ENCODE peak calls at places on chromosomes 1 and 21, in eight cellular contexts. One of them, this sample, is unnamed. For H3K27me3, the result is how much of the 10 kb centered on the place peaks cover.

GRCh38 chr21:14913576-14914146 is 151.1 kb downstream of the NRIP1 start:
- DNase-seq in psoas muscle: no peak
- DNase-seq in mesenchymal stem cell: no peak
- DNase-seq in cardiac muscle cell: no peak
- DNase-seq in heart right ventricle: no peak
- DNase-seq in IMR-90: peak
- DNase-seq in right atrium auricular region: no peak
- DNase-seq in mammary epithelial cell: no peak
- DNase-seq in this sample: no peak

GRCh38 chr1:148264374-148265276 is 112.5 kb upstream of the NBPF11 start:
- DNase-seq in IMR-90: peak
- DNase-seq in mammary epithelial cell: peak
- DNase-seq in mesenchymal stem cell: peak
- DNase-seq in heart right ventricle: no peak
- DNase-seq in right atrium auricular region: no peak
- DNase-seq in psoas muscle: no peak
- DNase-seq in cardiac muscle cell: peak
- DNase-seq in this sample: peak

GRCh38 chr1:233614743-233615521 is 1.0 kb downstream of the KCNK1 start:
- DNase-seq in cardiac muscle cell: peak
- DNase-seq in right atrium auricular region: no peak
- DNase-seq in psoas muscle: no peak
- DNase-seq in heart right ventricle: no peak
- DNase-seq in mammary epithelial cell: peak
- DNase-seq in IMR-90: no peak
- DNase-seq in mesenchymal stem cell: no peak
- DNase-seq in this sample: no peak

GRCh38 chr1:229192031-229192430 is 78.9 kb upstream of the RAB4A start:
- DNase-seq in mesenchymal stem cell: peak
- DNase-seq in heart right ventricle: no peak
- DNase-seq in cardiac muscle cell: no peak
- DNase-seq in right atrium auricular region: no peak
- DNase-seq in psoas muscle: no peak
- DNase-seq in mammary epithelial cell: peak
- DNase-seq in IMR-90: peak
- DNase-seq in this sample: no peak

GRCh38 chr1:27007909-27008582 is 4.6 kb downstream of the TENT5B start:
- DNase-seq in cardiac muscle cell: no peak
- DNase-seq in right atrium auricular region: no peak
- DNase-seq in IMR-90: no peak
- DNase-seq in psoas muscle: no peak
- DNase-seq in mammary epithelial cell: peak
- DNase-seq in mesenchymal stem cell: peak
- DNase-seq in heart right ventricle: no peak
- DNase-seq in this sample: no peak

GRCh38 chr1:229714306-229714705 is 88.3 kb downstream of the URB2 start:
- DNase-seq in heart right ventricle: no peak
- DNase-seq in IMR-90: no peak
- DNase-seq in cardiac muscle cell: no peak
- DNase-seq in mammary epithelial cell: no peak
- DNase-seq in mesenchymal stem cell: no peak
- DNase-seq in psoas muscle: no peak
- DNase-seq in right atrium auricular region: no peak
- DNase-seq in this sample: no peak

GRCh38 chr1:116909511-116910378 is at the start of gene PTGFRN:
- DNase-seq in cardiac muscle cell: peak
- DNase-seq in IMR-90: peak
- DNase-seq in heart right ventricle: peak
- DNase-seq in psoas muscle: peak
- DNase-seq in right atrium auricular region: peak
- DNase-seq in mesenchymal stem cell: peak
- DNase-seq in mammary epithelial cell: peak
- DNase-seq in this sample: peak

GRCh38 chr1:9685833-9686232 is 34.3 kb downstream of the PIK3CD start:
- DNase-seq in psoas muscle: no peak
- DNase-seq in IMR-90: no peak
- DNase-seq in mammary epithelial cell: no peak
- DNase-seq in mesenchymal stem cell: peak
- DNase-seq in cardiac muscle cell: no peak
- DNase-seq in right atrium auricular region: no peak
- DNase-seq in heart right ventricle: no peak
- DNase-seq in this sample: no peak

GRCh38 chr21:36155603-36156338 is 853 bp upstream of the DOP1B start:
- DNase-seq in IMR-90: no peak
- DNase-seq in mesenchymal stem cell: no peak
- DNase-seq in psoas muscle: peak
- DNase-seq in mammary epithelial cell: peak
- DNase-seq in cardiac muscle cell: no peak
- DNase-seq in heart right ventricle: peak
- DNase-seq in right atrium auricular region: no peak
- DNase-seq in this sample: no peak

GRCh38 chr1:154609398-154610380 is 1.7 kb upstream of the ADAR start:
- DNase-seq in cardiac muscle cell: no peak
- DNase-seq in heart right ventricle: no peak
- DNase-seq in mammary epithelial cell: peak
- DNase-seq in IMR-90: peak
- DNase-seq in mesenchymal stem cell: peak
- DNase-seq in psoas muscle: no peak
- DNase-seq in right atrium auricular region: no peak
- DNase-seq in this sample: peak

GRCh38 chr1:88701275-88701674 is 17.2 kb downstream of the PKN2 start:
- DNase-seq in mammary epithelial cell: no peak
- DNase-seq in heart right ventricle: no peak
- DNase-seq in cardiac muscle cell: no peak
- DNase-seq in mesenchymal stem cell: peak
- DNase-seq in right atrium auricular region: no peak
- DNase-seq in IMR-90: no peak
- DNase-seq in psoas muscle: no peak
- DNase-seq in this sample: no peak

GRCh38 chr1:234666206-234666605 is 56.2 kb upstream of the IRF2BP2 start:
- DNase-seq in cardiac muscle cell: no peak
- DNase-seq in right atrium auricular region: no peak
- DNase-seq in mesenchymal stem cell: peak
- DNase-seq in mammary epithelial cell: no peak
- DNase-seq in heart right ventricle: no peak
- DNase-seq in IMR-90: no peak
- DNase-seq in psoas muscle: no peak
- DNase-seq in this sample: no peak

GRCh38 chr1:174103766-174104165 is 55.6 kb upstream of the RABGAP1L start:
- DNase-seq in IMR-90: no peak
- DNase-seq in mammary epithelial cell: no peak
- DNase-seq in mesenchymal stem cell: no peak
- DNase-seq in heart right ventricle: no peak
- DNase-seq in cardiac muscle cell: no peak
- DNase-seq in psoas muscle: no peak
- DNase-seq in right atrium auricular region: no peak
- DNase-seq in this sample: no peak

GRCh38 chr1:107706181-107706580 is 258.8 kb downstream of the VAV3 start:
- DNase-seq in cardiac muscle cell: no peak
- DNase-seq in mammary epithelial cell: no peak
- DNase-seq in right atrium auricular region: no peak
- DNase-seq in heart right ventricle: no peak
- DNase-seq in IMR-90: no peak
- DNase-seq in mesenchymal stem cell: no peak
- DNase-seq in psoas muscle: no peak
- DNase-seq in this sample: no peak

GRCh38 chr1:51666463-51666862 is 49.6 kb downstream of the OSBPL9 start:
- DNase-seq in right atrium auricular region: peak
- DNase-seq in psoas muscle: no peak
- DNase-seq in mammary epithelial cell: no peak
- DNase-seq in mesenchymal stem cell: no peak
- DNase-seq in cardiac muscle cell: no peak
- DNase-seq in IMR-90: peak
- DNase-seq in heart right ventricle: no peak
- DNase-seq in this sample: no peak

GRCh38 chr1:88252745-88253144 is 431.3 kb upstream of the PKN2 start:
- DNase-seq in mesenchymal stem cell: no peak
- DNase-seq in psoas muscle: no peak
- DNase-seq in IMR-90: no peak
- DNase-seq in heart right ventricle: no peak
- DNase-seq in mammary epithelial cell: no peak
- DNase-seq in cardiac muscle cell: no peak
- DNase-seq in right atrium auricular region: no peak
- DNase-seq in this sample: no peak

GRCh38 chr1:240111558-240111957 is 19.9 kb downstream of the FMN2 start:
- DNase-seq in IMR-90: no peak
- DNase-seq in psoas muscle: no peak
- DNase-seq in cardiac muscle cell: no peak
- DNase-seq in heart right ventricle: no peak
- DNase-seq in mesenchymal stem cell: no peak
- DNase-seq in right atrium auricular region: no peak
- DNase-seq in mammary epithelial cell: no peak
- DNase-seq in this sample: no peak

GRCh38 chr1:11653616-11654570 is at the start of gene FBXO2:
- DNase-seq in heart right ventricle: peak
- DNase-seq in IMR-90: no peak
- DNase-seq in mammary epithelial cell: peak
- DNase-seq in right atrium auricular region: no peak
- DNase-seq in psoas muscle: peak
- DNase-seq in cardiac muscle cell: peak
- DNase-seq in mesenchymal stem cell: peak
- DNase-seq in this sample: no peak

GRCh38 chr1:211724711-211725196 is 49.3 kb upstream of the NEK2 start:
- DNase-seq in heart right ventricle: no peak
- DNase-seq in mammary epithelial cell: no peak
- DNase-seq in cardiac muscle cell: no peak
- DNase-seq in mesenchymal stem cell: no peak
- DNase-seq in IMR-90: no peak
- DNase-seq in right atrium auricular region: no peak
- DNase-seq in psoas muscle: no peak
- DNase-seq in this sample: peak

GRCh38 chr1:93844262-93845045 is 34.6 kb downstream of the DNTTIP2 start:
- DNase-seq in mammary epithelial cell: peak
- DNase-seq in mesenchymal stem cell: peak
- DNase-seq in right atrium auricular region: no peak
- DNase-seq in psoas muscle: no peak
- DNase-seq in IMR-90: peak
- DNase-seq in cardiac muscle cell: peak
- DNase-seq in heart right ventricle: no peak
- DNase-seq in this sample: peak

GRCh38 chr1:175514309-175515001 is 228.9 kb downstream of the TNR start:
- DNase-seq in mesenchymal stem cell: peak
- DNase-seq in mammary epithelial cell: peak
- DNase-seq in IMR-90: no peak
- DNase-seq in heart right ventricle: no peak
- DNase-seq in psoas muscle: no peak
- DNase-seq in cardiac muscle cell: no peak
- DNase-seq in right atrium auricular region: no peak
- DNase-seq in this sample: peak

GRCh38 chr1:27342778-27343638 is 1.2 kb downstream of the SYTL1 start:
- DNase-seq in IMR-90: no peak
- DNase-seq in mesenchymal stem cell: no peak
- DNase-seq in cardiac muscle cell: peak
- DNase-seq in psoas muscle: no peak
- DNase-seq in mammary epithelial cell: peak
- DNase-seq in right atrium auricular region: no peak
- DNase-seq in heart right ventricle: no peak
- DNase-seq in this sample: no peak

GRCh38 chr1:186195377-186195931 is 179.6 kb downstream of the TPR start:
- DNase-seq in right atrium auricular region: no peak
- DNase-seq in mesenchymal stem cell: no peak
- DNase-seq in IMR-90: no peak
- DNase-seq in heart right ventricle: no peak
- DNase-seq in mammary epithelial cell: peak
- DNase-seq in cardiac muscle cell: no peak
- DNase-seq in psoas muscle: no peak
- DNase-seq in this sample: no peak
- H3K27me3 ChIP-seq in right atrium auricular region: under half
- H3K27me3 ChIP-seq in mesenchymal stem cell: under half
- H3K27me3 ChIP-seq in IMR-90: under half
- H3K27me3 ChIP-seq in heart right ventricle: under half
- H3K27me3 ChIP-seq in mammary epithelial cell: under half
- H3K27me3 ChIP-seq in cardiac muscle cell: under half
- H3K27me3 ChIP-seq in psoas muscle: under half
- H3K27me3 ChIP-seq in this sample: under half

GRCh38 chr1:109389638-109390341 is 7.9 kb downstream of the SORT1 start:
- DNase-seq in mammary epithelial cell: no peak
- DNase-seq in psoas muscle: no peak
- DNase-seq in mesenchymal stem cell: no peak
- DNase-seq in cardiac muscle cell: no peak
- DNase-seq in heart right ventricle: no peak
- DNase-seq in IMR-90: no peak
- DNase-seq in right atrium auricular region: no peak
- DNase-seq in this sample: no peak
- H3K4me3 ChIP-seq in mammary epithelial cell: no peak
- H3K4me3 ChIP-seq in psoas muscle: peak
- H3K4me3 ChIP-seq in mesenchymal stem cell: no peak
- H3K4me3 ChIP-seq in cardiac muscle cell: no peak
- H3K4me3 ChIP-seq in heart right ventricle: peak
- H3K4me3 ChIP-seq in IMR-90: no peak
- H3K4me3 ChIP-seq in right atrium auricular region: peak
- H3K4me3 ChIP-seq in this sample: no peak

DNA sequence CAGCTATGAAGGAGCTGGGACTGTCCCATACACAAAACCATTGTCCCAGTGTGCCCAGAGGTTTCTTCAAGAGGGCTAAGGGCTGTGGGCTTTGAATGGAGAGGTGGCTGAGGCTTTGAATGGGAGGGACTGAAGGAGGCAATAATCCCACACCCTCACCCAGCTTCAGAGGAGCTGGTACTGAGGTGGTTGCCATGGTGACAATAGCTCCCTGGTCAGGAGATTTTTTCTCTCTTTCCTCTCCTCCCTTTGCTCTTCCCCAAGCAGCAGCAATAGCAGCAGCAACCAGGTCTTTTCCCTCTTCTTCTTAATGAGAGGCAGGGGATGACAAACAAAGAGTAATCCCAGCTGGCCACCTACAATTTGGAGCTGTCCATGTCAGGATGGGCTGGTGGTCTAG is 1.6 kb downstream of the HPCAL4 start:
- DNase-seq in cardiac muscle cell: no peak
- DNase-seq in mesenchymal stem cell: no peak
- DNase-seq in psoas muscle: no peak
- DNase-seq in right atrium auricular region: no peak
- DNase-seq in mammary epithelial cell: no peak
- DNase-seq in heart right ventricle: no peak
- DNase-seq in IMR-90: no peak
- DNase-seq in this sample: no peak
- H3K27me3 ChIP-seq in cardiac muscle cell: half or more
- H3K27me3 ChIP-seq in mesenchymal stem cell: half or more
- H3K27me3 ChIP-seq in psoas muscle: under half
- H3K27me3 ChIP-seq in right atrium auricular region: under half
- H3K27me3 ChIP-seq in mammary epithelial cell: under half
- H3K27me3 ChIP-seq in heart right ventricle: half or more
- H3K27me3 ChIP-seq in IMR-90: half or more
- H3K27me3 ChIP-seq in this sample: under half

DNA sequence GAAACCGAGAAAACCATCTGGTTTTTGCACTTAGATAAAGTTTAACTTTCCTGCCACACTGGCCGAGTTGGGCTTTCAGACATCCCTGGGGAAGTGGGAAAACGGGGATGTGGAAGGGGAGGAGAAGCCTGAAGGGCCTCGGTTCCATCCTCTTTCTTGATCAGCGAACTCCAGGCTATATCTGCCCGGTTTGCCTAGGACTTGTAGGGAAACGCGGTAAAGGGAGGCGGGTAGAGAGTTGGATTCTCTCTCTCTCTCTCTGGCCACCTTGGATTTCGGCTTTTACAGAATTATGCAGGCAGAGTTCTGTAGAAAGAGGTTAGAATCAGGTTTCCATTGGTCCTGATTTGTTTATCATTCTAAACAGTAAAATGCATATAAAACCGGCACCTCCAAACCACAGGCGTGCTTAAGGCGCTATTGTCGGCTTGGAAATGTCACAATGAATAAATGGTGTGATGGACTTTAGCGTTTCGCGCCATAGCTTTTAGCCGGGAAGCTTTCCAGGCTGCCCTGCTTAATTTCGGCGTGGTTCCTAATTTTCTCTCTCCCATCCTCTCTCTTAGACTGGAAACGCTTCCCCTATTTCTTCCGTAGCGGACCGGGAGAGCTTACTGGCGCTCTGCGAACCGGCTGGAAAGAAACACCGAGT is 4.4 kb upstream of the LHX8 start:
- DNase-seq in IMR-90: no peak
- DNase-seq in cardiac muscle cell: no peak
- DNase-seq in psoas muscle: no peak
- DNase-seq in heart right ventricle: no peak
- DNase-seq in right atrium auricular region: no peak
- DNase-seq in mesenchymal stem cell: no peak
- DNase-seq in mammary epithelial cell: no peak
- DNase-seq in this sample: no peak
- H3K4me3 ChIP-seq in IMR-90: no peak
- H3K4me3 ChIP-seq in cardiac muscle cell: peak
- H3K4me3 ChIP-seq in psoas muscle: no peak
- H3K4me3 ChIP-seq in heart right ventricle: no peak
- H3K4me3 ChIP-seq in right atrium auricular region: no peak
- H3K4me3 ChIP-seq in mesenchymal stem cell: no peak
- H3K4me3 ChIP-seq in mammary epithelial cell: no peak
- H3K4me3 ChIP-seq in this sample: no peak